ENCODE peak calls at places on chromosomes 6 and 20, in eight cellular contexts. U is heart left ventricle, N is upper lobe of left lung, I is IMR-90, A is cardiac muscle cell, Z is left ventricle myocardium inferior, G is stomach, K is bronchial epithelial cell. X is an unnamed sample.

GRCh38 chr6:56683882-56684281 is 41.2 kb upstream of the DST start:
- DNase-seq in Z (no peak), N (no peak), I (peak; percentile 93), K (peak; percentile 99), G (no peak), U (peak; percentile 49), A (peak; percentile 72), X (no peak)

GRCh38 chr6:7170117-7170732 is 62.5 kb downstream of the RREB1 start:
- DNase-seq in I (no peak), K (no peak), N (no peak), Z (no peak), G (no peak), U (no peak), A (no peak), X (no peak)

GRCh38 chr6:125165256-125165655 is 11.7 kb downstream of the TPD52L1 start:
- DNase-seq in I (peak; percentile 40), G (no peak), Z (no peak), A (no peak), U (no peak), K (no peak), N (no peak), X (no peak)

GRCh38 chr20:53656653-53657288 is 63.1 kb upstream of the ZNF217 start:
- DNase-seq in I (peak; percentile 76), N (no peak), Z (no peak), U (no peak), A (peak; percentile 72), K (peak; percentile 69), G (no peak), X (no peak)

GRCh38 chr6:34630040-34630439 is 66.5 kb downstream of the ILRUN start:
- DNase-seq in G (no peak), N (no peak), A (peak; percentile 90), K (peak; percentile 96), U (no peak), Z (no peak), I (peak; percentile 98), X (no peak)

GRCh38 chr6:42010185-42010872 is 40.0 kb upstream of the TAF8 start:
- DNase-seq in N (no peak), K (peak; percentile 9), G (peak; percentile 21), U (no peak), I (no peak), A (peak; percentile 30), Z (no peak), X (no peak)

GRCh38 chr6:116253505-116254296 is at the start of gene TSPYL4:
- DNase-seq in I (peak; percentile 97), K (peak; percentile 90), Z (peak; percentile 92), N (peak; percentile 89), U (peak; percentile 95), G (peak; percentile 94), A (peak; percentile 98), X (peak; percentile 96)

GRCh38 chr6:106134906-106135634 is 48.9 kb downstream of the PRDM1 start:
- DNase-seq in U (no peak), N (no peak), I (no peak), A (no peak), G (no peak), Z (no peak), K (peak; percentile 55), X (no peak)

GRCh38 chr20:31515775-31516107 is 1.5 kb downstream of the HM13 start:
- DNase-seq in G (no peak), K (no peak), A (no peak), I (no peak), Z (no peak), U (no peak), N (no peak), X (no peak)

GRCh38 chr6:162730502-162730901 is 2.7 kb downstream of the PACRG start:
- DNase-seq in U (no peak), Z (no peak), G (no peak), N (no peak), A (no peak), I (no peak), K (no peak), X (no peak)

GRCh38 chr6:110816110-110816409 is 791 bp upstream of the CDK19 start:
- DNase-seq in N (no peak), I (no peak), K (no peak), G (no peak), Z (no peak), A (no peak), U (no peak), X (no peak)

GRCh38 chr6:154002894-154003293 is 36.1 kb upstream of the OPRM1 start:
- DNase-seq in N (peak; percentile 15), K (no peak), G (no peak), I (no peak), Z (no peak), A (no peak), U (no peak), X (no peak)

GRCh38 chr6:42083530-42083929 is 33.2 kb downstream of the TAF8 start:
- DNase-seq in I (no peak), K (no peak), G (no peak), U (peak; percentile 58), Z (no peak), A (no peak), N (no peak), X (no peak)

GRCh38 chr6:12071064-12071615 is 59.0 kb downstream of the HIVEP1 start:
- DNase-seq in I (no peak), A (no peak), U (no peak), G (no peak), K (peak; percentile 52), Z (no peak), N (no peak), X (no peak)

GRCh38 chr6:46220351-46221220 is 49.8 kb upstream of the ENPP5 start:
- DNase-seq in K (no peak), U (no peak), I (no peak), N (no peak), Z (no peak), G (no peak), A (peak; percentile 37), X (no peak)

GRCh38 chr6:43054206-43054943 is 724 bp upstream of the CUL7 start:
- DNase-seq in A (no peak), N (peak; percentile 82), U (no peak), I (no peak), K (no peak), Z (no peak), G (no peak), X (no peak)

GRCh38 chr6:34581561-34581920 is 25.4 kb upstream of the SPDEF start:
- DNase-seq in I (no peak), N (no peak), G (no peak), U (no peak), A (no peak), K (no peak), Z (no peak), X (no peak)

GRCh38 chr20:32823078-32823477 is 3.3 kb downstream of the MAPRE1 start:
- DNase-seq in I (peak; percentile 82), Z (no peak), G (no peak), K (peak; percentile 62), A (peak; percentile 76), U (no peak), N (no peak), X (no peak)

GRCh38 chr6:134502614-134503541 is 185.0 kb upstream of the SGK1 start:
- DNase-seq in U (no peak), G (peak; percentile 61), A (no peak), I (no peak), K (peak; percentile 72), N (no peak), Z (no peak), X (no peak)

GRCh38 chr6:28824793-28825731 is 98.7 kb downstream of the TRIM27 start:
- DNase-seq in U (no peak), Z (no peak), N (no peak), I (no peak), G (no peak), K (no peak), A (no peak), X (no peak)

GRCh38 chr20:43937586-43937985 is 22.9 kb downstream of the TOX2 start:
- DNase-seq in A (peak; percentile 73), Z (no peak), K (no peak), I (no peak), G (no peak), N (no peak), U (no peak), X (no peak)

GRCh38 chr6:150201791-150202329 is 59.0 kb downstream of the PPP1R14C start:
- DNase-seq in A (no peak), G (no peak), K (no peak), N (no peak), I (no peak), Z (no peak), U (no peak), X (no peak)
- H3K4me3 ChIP-seq in A (no peak overlapping the region), G (no peak overlapping the region), K (no peak overlapping the region), N (no peak overlapping the region), I (no peak overlapping the region), Z (no peak overlapping the region), U (no peak overlapping the region), X (no peak overlapping the region)

DNA sequence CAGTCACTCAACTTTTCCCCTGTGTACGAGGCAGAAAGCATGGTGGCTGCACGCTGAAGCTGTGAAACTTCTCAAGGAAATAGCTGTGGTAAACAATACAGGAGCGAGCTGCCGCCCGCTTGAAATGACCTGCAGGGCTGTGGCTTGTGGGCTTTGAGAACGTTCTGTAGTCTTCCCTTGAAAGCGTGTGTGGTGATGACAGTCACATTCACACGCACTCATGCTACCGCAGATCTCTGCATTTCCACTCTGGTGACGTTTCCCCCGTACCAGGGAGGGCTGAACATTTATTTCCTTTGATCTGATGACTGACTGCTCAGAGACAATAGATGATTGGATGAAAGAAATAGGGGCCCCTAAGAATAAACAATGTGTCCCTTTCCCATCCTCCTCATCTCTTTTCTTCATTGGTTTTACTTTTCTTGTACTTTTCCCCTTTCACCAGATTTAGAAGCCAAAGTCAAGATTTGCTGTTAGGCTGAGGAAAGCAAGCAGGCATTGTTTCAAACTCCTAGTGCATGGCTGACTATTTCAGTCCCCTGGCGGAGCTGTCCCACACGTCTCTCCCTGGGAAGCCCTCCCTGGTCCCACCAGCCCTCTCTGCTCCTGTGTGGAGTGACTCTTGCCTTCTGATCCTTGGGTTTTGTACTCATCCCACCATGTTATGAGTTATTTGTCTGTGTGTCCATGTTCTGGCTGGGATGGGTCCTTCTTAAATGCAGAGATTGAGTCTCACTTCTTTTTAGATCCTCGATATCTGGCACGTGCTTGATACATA is 3.9 kb downstream of the SYTL3 start:
- DNase-seq in A (peak; percentile 73), K (no peak), U (peak; percentile 50), N (no peak), Z (no peak), I (peak; percentile 72), G (peak; percentile 61), X (no peak)
- H3K4me3 ChIP-seq in A (no peak overlapping the region), K (no peak overlapping the region), U (no peak overlapping the region), N (no peak overlapping the region), Z (no peak overlapping the region), I (no peak overlapping the region), G (no peak overlapping the region), X (no peak overlapping the region)

DNA sequence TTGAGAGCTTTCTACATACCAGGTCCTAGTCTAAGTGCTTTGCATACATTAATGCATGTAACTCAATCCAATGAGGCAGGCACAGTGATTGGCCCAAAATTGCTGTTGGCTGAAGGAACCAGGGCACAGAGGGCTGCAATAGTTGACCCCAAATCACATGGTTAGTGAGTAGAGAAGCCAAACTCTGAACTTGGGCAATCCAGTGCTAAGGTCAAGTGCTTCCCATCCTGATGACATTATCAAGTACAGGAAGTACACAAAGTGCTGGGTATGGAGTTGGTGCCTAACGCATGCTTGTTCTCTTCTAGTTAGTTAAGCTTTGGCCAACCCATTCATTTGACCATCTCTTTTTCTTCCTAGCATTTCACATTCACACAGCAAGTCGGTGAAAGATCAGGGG is 7.2 kb downstream of the KCNB1 start:
- DNase-seq in Z (no peak), G (no peak), U (no peak), K (no peak), N (no peak), I (no peak), A (no peak), X (no peak)
- H3K4me3 ChIP-seq in Z (no peak overlapping the region), G (no peak overlapping the region), U (no peak overlapping the region), K (no peak overlapping the region), N (no peak overlapping the region), I (no peak overlapping the region), A (no peak overlapping the region), X (no peak overlapping the region)

GRCh38 chr6:18265787-18266523 is 1.6 kb upstream of the DEK start:
- DNase-seq in U (no peak), I (no peak), N (peak; percentile 63), Z (no peak), K (no peak), A (no peak), G (no peak), X (no peak)
- H3K4me3 ChIP-seq in U (no peak overlapping the region), I (no peak overlapping the region), N (no peak overlapping the region), Z (no peak overlapping the region), K (no peak overlapping the region), A (no peak overlapping the region), G (no peak overlapping the region), X (no peak overlapping the region)

X was measured in heart right ventricle.